ENCODE peak calls at places on chromosomes 7 and 10, in eight cellular contexts. D, F, C, V, S, H, J and I are unnamed samples.

GRCh38 chr10:97612386-97612785 is 20.9 kb downstream of the MORN4 start:
- DNase-seq in H (peak), C (peak), D (peak), V (no peak), S (no peak), F (no peak), J (no peak), I (peak)

GRCh38 chr10:8428654-8429053 is 374.2 kb downstream of the GATA3 start:
- DNase-seq in J (no peak), V (no peak), S (no peak), C (no peak), H (no peak), D (no peak), F (no peak), I (no peak)

GRCh38 chr10:118041316-118041715 is 5.4 kb downstream of the RAB11FIP2 start:
- DNase-seq in V (no peak), S (no peak), J (no peak), C (no peak), D (no peak), F (peak), H (no peak), I (no peak)

GRCh38 chr10:48414160-48414559 is 107.7 kb downstream of the MAPK8 start:
- DNase-seq in C (no peak), S (no peak), H (no peak), J (no peak), D (no peak), V (no peak), F (no peak), I (no peak)

GRCh38 chr10:61975107-61975932 is 73.8 kb downstream of the ARID5B start:
- DNase-seq in C (no peak), S (no peak), F (peak), D (peak), H (peak), V (no peak), J (no peak), I (peak)

GRCh38 chr10:128040096-128040495 is 86.1 kb downstream of the MKI67 start:
- DNase-seq in H (no peak), J (no peak), D (no peak), C (no peak), S (no peak), V (no peak), F (no peak), I (no peak)

GRCh38 chr10:7070950-7071349 is 339.9 kb downstream of the SFMBT2 start:
- DNase-seq in V (no peak), D (no peak), J (no peak), F (no peak), C (no peak), S (no peak), H (no peak), I (no peak)

GRCh38 chr10:6396652-6397051 is 183.4 kb downstream of the PRKCQ start:
- DNase-seq in V (no peak), C (peak), F (peak), D (no peak), J (no peak), H (no peak), S (no peak), I (peak)

GRCh38 chr7:63925626-63926460 is 72.8 kb upstream of the ZNF722 start:
- DNase-seq in D (peak), C (no peak), H (no peak), F (peak), S (peak), J (peak), V (peak), I (peak)

GRCh38 chr7:15783971-15784693 is 97.6 kb upstream of the MEOX2 start:
- DNase-seq in J (no peak), F (no peak), C (no peak), D (no peak), V (no peak), H (no peak), S (no peak), I (no peak)

GRCh38 chr7:127946847-127947246 is 84.4 kb downstream of the LRRC4 start:
- DNase-seq in S (no peak), C (no peak), J (no peak), F (no peak), V (no peak), H (no peak), D (no peak), I (no peak)

GRCh38 chr10:133100706-133101463 is 13.2 kb downstream of the ADGRA1 start:
- DNase-seq in F (no peak), C (peak), V (no peak), S (peak), H (peak), D (no peak), J (no peak), I (peak)

GRCh38 chr7:20267482-20267881 is 50.3 kb upstream of the MACC1 start:
- DNase-seq in S (no peak), D (no peak), V (no peak), J (no peak), H (no peak), F (no peak), C (peak), I (peak)

GRCh38 chr10:60907972-60908371 is 36.0 kb downstream of the RHOBTB1 start:
- DNase-seq in V (no peak), D (no peak), F (no peak), J (no peak), C (no peak), S (no peak), H (no peak), I (no peak)

GRCh38 chr10:79320785-79321493 is 26.3 kb upstream of the PPIF start:
- DNase-seq in C (no peak), J (no peak), D (peak), F (peak), V (no peak), H (no peak), S (no peak), I (peak)

GRCh38 chr10:43427166-43427825 is 9.6 kb upstream of the ZNF487 start:
- DNase-seq in V (no peak), C (no peak), H (no peak), J (peak), S (no peak), F (no peak), D (no peak), I (no peak)

GRCh38 chr7:22182139-22182538 is 174.8 kb downstream of the RAPGEF5 start:
- DNase-seq in S (no peak), J (no peak), F (no peak), C (no peak), H (no peak), V (no peak), D (no peak), I (no peak)

GRCh38 chr7:70044525-70044924 is 446.2 kb downstream of the AUTS2 start:
- DNase-seq in S (no peak), J (no peak), D (no peak), V (no peak), H (no peak), F (no peak), C (no peak), I (no peak)

GRCh38 chr10:6128591-6129383 is 40.0 kb downstream of the RBM17 start:
- DNase-seq in V (no peak), F (no peak), H (peak), J (no peak), C (no peak), D (peak), S (no peak), I (no peak)

GRCh38 chr10:78960316-78960800 is 108.4 kb upstream of the ZMIZ1 start:
- DNase-seq in J (no peak), F (peak), H (peak), V (peak), D (peak), S (no peak), C (no peak), I (no peak)

GRCh38 chr7:74256446-74257408 is 2.5 kb upstream of the RFC2 start:
- DNase-seq in F (peak), S (no peak), C (no peak), J (no peak), H (no peak), D (no peak), V (no peak), I (peak)

GRCh38 chr7:66921396-66921917 is 432 bp downstream of the TMEM248 start:
- DNase-seq in H (peak), F (no peak), S (peak), D (peak), J (peak), V (no peak), C (no peak), I (peak)

GRCh38 chr10:96374639-96374984 is 15.8 kb upstream of the OPALIN start:
- DNase-seq in C (no peak), V (no peak), J (no peak), S (no peak), H (no peak), D (no peak), F (no peak), I (no peak)
- H3K4me3 ChIP-seq in C (peak), V (no peak), J (peak), S (peak), H (no peak), D (peak), F (no peak), I (no peak)

GRCh38 chr10:126705131-126705530 is 34.6 kb upstream of the C10orf90 start:
- DNase-seq in V (no peak), F (no peak), D (no peak), C (no peak), H (no peak), S (no peak), J (no peak), I (no peak)

GRCh38 chr10:126701526-126701925 is 31.0 kb upstream of the C10orf90 start:
- DNase-seq in C (no peak), F (no peak), S (no peak), H (no peak), V (no peak), J (no peak), D (no peak), I (no peak)

GRCh38 chr10:126704637-126705036 is 34.1 kb upstream of the C10orf90 start:
- DNase-seq in D (no peak), V (no peak), S (no peak), J (no peak), F (no peak), C (no peak), H (no peak), I (no peak)

GRCh38 chr10:126705951-126706565 is 35.6 kb upstream of the C10orf90 start:
- DNase-seq in S (peak), V (no peak), H (no peak), D (no peak), C (no peak), F (no peak), J (no peak), I (no peak)

DNA sequence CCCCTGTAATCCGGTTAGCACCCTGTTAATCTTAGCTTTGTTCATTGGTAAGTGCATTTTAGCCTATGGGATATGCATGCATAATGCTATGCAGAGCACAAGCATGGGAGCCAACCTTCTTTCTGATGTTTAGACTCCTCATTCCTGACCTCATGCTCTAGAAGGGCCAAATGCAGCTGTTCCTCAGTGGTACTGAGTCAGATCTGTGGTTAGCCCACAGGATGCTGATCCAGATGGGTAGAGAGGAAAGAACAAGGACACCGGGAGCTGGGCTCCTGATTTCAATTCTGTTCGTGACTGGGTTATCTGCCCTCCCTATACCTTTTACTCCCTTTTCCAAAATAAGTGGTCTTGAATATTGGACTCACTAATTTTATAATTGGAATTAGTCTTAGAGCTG is 31.7 kb upstream of the C10orf90 start:
- DNase-seq in S (no peak), F (no peak), D (no peak), J (no peak), V (no peak), H (no peak), C (no peak), I (no peak)
- H3K4me3 ChIP-seq in S (no peak), F (no peak), D (no peak), J (no peak), V (no peak), H (no peak), C (no peak), I (no peak)

GRCh38 chr7:105298004-105298403 is 90.7 kb downstream of the SRPK2 start:
- DNase-seq in F (no peak), J (no peak), D (no peak), H (no peak), S (no peak), C (no peak), V (no peak), I (no peak)
- H3K4me3 ChIP-seq in F (no peak), J (no peak), D (no peak), H (no peak), S (no peak), C (no peak), V (no peak), I (no peak)

DNA sequence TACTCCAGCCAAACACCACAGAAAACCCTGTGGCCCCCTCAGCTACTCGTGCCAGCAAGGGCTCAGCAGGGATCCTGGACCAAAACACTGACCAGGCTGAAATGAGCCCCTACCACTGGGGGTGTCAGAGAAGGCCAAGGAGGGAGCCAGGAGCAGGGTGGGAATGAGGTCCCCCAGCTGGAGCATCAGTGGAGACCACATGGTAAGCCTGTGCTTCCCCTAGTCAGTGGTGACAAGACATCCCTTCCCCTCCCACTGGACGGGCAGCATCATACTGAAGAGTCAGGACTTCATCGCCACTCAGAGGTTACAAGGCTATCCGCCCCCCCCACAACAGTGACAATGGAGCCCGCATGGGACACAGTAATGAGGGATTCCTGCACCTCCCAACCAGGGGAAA is 99.6 kb downstream of the LHPP start:
- DNase-seq in C (no peak), J (no peak), D (no peak), V (no peak), H (no peak), S (no peak), F (no peak), I (no peak)
- H3K4me3 ChIP-seq in C (no peak), J (no peak), D (no peak), V (no peak), H (no peak), S (no peak), F (no peak), I (no peak)